ENCODE peak calls at places on chromosomes 3 and 15, in six cellular contexts. Z is A549, M is NB4, O is K562, E is HepG2, I is GM12878. H is an unnamed sample.

GRCh38 chr3:14688525-14688924 is 13.6 kb downstream of the C3orf20 start:
- DNase-seq in M (no peak), O (no peak), Z (no peak), I (peak; percentile 60), E (no peak), H (no peak)

GRCh38 chr3:66253790-66254620 is 33.2 kb downstream of the SLC25A26 start:
- DNase-seq in O (peak; percentile 6), Z (peak; percentile 42), I (no peak), E (peak; percentile 23), M (peak; percentile 40), H (peak; percentile 65)

GRCh38 chr15:59170295-59170881 is 36.3 kb upstream of the LDHAL6B start:
- DNase-seq in M (no peak), I (no peak), E (peak; percentile 16), O (no peak), Z (peak; percentile 32), H (peak; percentile 63)

GRCh38 chr15:62495670-62496328 is 330.7 kb upstream of the C2CD4B start:
- DNase-seq in Z (no peak), E (no peak), O (no peak), M (no peak), I (no peak), H (no peak)

GRCh38 chr3:8239718-8240698 is 261.6 kb upstream of the LMCD1 start:
- DNase-seq in E (peak; percentile 27), I (no peak), O (peak; percentile 44), M (peak; percentile 53), Z (peak; percentile 66), H (peak; percentile 62)

GRCh38 chr15:47872869-47873301 is 155.6 kb downstream of the SEMA6D start:
- DNase-seq in O (no peak), I (no peak), Z (no peak), M (no peak), E (no peak), H (no peak)

GRCh38 chr15:71559098-71559497 is 251.3 kb upstream of the NR2E3 start:
- DNase-seq in I (no peak), E (no peak), O (no peak), Z (no peak), M (no peak), H (no peak)

GRCh38 chr3:157131861-157132260 is 28.1 kb downstream of the CCNL1 start:
- DNase-seq in O (no peak), Z (no peak), E (no peak), I (no peak), M (no peak), H (peak; percentile 11)

GRCh38 chr3:20041197-20041780 is 1.0 kb downstream of the KAT2B start:
- DNase-seq in O (peak; percentile 85), Z (peak; percentile 51), I (no peak), E (peak; percentile 61), M (peak; percentile 81), H (peak; percentile 70)

GRCh38 chr3:156518726-156519125 is 36.2 kb downstream of the SSR3 start:
- DNase-seq in M (no peak), O (no peak), E (no peak), I (no peak), Z (no peak), H (no peak)

GRCh38 chr15:95590533-95591044 is 739.9 kb upstream of the NR2F2 start:
- DNase-seq in O (no peak), I (no peak), E (no peak), M (no peak), Z (no peak), H (peak; percentile 50)

GRCh38 chr3:147945968-147946519 is 536.9 kb downstream of the ZIC1 start:
- DNase-seq in O (no peak), Z (peak; percentile 67), E (peak; percentile 24), I (peak; percentile 17), M (peak; percentile 13), H (peak; percentile 68)

GRCh38 chr15:74530771-74531143 is 10.3 kb upstream of the ARID3B start:
- DNase-seq in E (no peak), O (no peak), I (no peak), Z (no peak), M (no peak), H (no peak)

GRCh38 chr3:13483988-13484695 is 4.0 kb downstream of the HDAC11 start:
- DNase-seq in I (no peak), Z (no peak), E (no peak), M (no peak), O (no peak), H (no peak)

GRCh38 chr3:42092006-42092405 is 849 bp downstream of the TRAK1 start:
- DNase-seq in E (no peak), O (no peak), Z (no peak), M (no peak), I (no peak), H (no peak)

GRCh38 chr15:98503970-98504369 is 144.4 kb upstream of the IGF1R start:
- DNase-seq in I (no peak), M (peak; percentile 71), O (no peak), Z (no peak), E (no peak), H (no peak)

GRCh38 chr3:100833483-100833882 is 124.2 kb downstream of the TFG start:
- DNase-seq in E (peak; percentile 78), I (no peak), Z (no peak), O (no peak), M (no peak), H (no peak)

GRCh38 chr15:50854594-50855490 is 53.6 kb upstream of the AP4E1 start:
- DNase-seq in M (peak; percentile 55), O (no peak), I (peak; percentile 57), E (peak; percentile 18), Z (peak; percentile 27), H (no peak)

GRCh38 chr15:67067930-67068542 is 2.6 kb downstream of the SMAD3 start:
- DNase-seq in E (no peak), O (peak; percentile 45), Z (no peak), I (no peak), M (no peak), H (peak; percentile 47)

GRCh38 chr3:143535994-143536784 is 312.1 kb downstream of the SLC9A9 start:
- DNase-seq in M (no peak), E (no peak), I (peak; percentile 43), Z (no peak), O (no peak), H (no peak)

GRCh38 chr3:93867425-93867824 is 106.3 kb downstream of the PROS1 start:
- DNase-seq in I (no peak), E (no peak), O (peak; percentile 8), Z (no peak), M (peak; percentile 6), H (no peak)

GRCh38 chr3:128709506-128710210 is 16.3 kb upstream of the RAB7A start:
- DNase-seq in E (no peak), I (no peak), Z (no peak), M (no peak), O (no peak), H (no peak)

GRCh38 chr15:25798207-25798931 is 64.8 kb downstream of the ATP10A start:
- DNase-seq in Z (no peak), O (no peak), E (no peak), M (no peak), I (no peak), H (no peak)

GRCh38 chr15:51076898-51077564 is 17.7 kb downstream of the TNFAIP8L3 start:
- DNase-seq in E (no peak), Z (no peak), I (peak; percentile 40), M (peak; percentile 98), O (no peak), H (no peak)

GRCh38 chr3:156762631-156763185 is 63.4 kb upstream of the LEKR1 start:
- DNase-seq in I (no peak), E (no peak), M (no peak), Z (no peak), O (no peak), H (no peak)

GRCh38 chr15:63157891-63158431 is 684 bp upstream of the RPS27L start:
- DNase-seq in I (no peak), O (peak; percentile 69), M (peak; percentile 69), Z (peak; percentile 86), E (peak; percentile 70), H (peak; percentile 70)

DNA sequence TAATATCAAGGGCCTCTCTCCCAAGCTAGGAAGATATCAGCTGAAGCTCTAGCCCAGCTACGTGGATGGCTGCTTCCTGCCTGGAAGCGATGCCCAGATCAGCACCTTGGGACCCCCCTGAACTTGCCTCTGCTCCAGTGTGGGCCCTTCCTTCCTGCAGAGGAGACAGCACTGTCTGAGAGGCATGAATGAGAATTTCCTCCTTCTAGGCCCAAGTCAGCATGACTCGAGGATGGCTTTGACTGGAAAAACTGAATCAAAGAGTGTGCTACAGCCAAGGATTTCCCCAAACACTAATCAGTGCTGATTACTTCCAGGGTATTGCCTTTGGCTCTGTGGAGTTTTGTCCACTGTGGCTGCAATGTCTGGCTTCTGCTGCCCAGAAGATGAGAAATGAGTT is 36.4 kb downstream of the FLNB start:
- DNase-seq in E (no peak), Z (no peak), M (no peak), O (no peak), I (no peak), H (peak; percentile 65)
- TF ChIP-seq MYC in E (no peak), Z (no peak), M (no peak), O (no peak), I (no peak), H (no peak)

DNA sequence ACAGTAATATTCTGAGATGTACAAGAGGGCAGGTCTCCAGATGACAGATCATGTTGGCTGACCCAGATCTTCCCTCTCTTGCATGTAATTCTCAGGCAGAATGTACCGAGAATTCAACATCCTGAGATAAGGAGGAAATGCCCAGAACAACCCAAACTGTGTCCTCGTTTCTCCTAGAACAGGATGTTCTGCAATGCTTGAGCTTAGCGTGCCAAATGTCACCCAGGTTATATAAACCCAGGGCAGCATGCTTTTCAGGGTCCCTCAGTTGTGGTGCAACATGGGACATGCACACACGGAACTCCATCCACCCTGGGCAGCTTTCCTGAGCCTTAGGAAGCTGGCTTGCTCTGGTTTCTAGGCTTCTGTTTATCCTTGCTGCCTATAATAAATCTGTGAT is 102.1 kb upstream of the CMC1 start:
- DNase-seq in I (no peak), Z (no peak), E (no peak), M (no peak), O (no peak), H (no peak)
- H3K4me3 ChIP-seq in I (no peak overlapping the region), Z (no peak overlapping the region), E (no peak overlapping the region), M (no peak overlapping the region), O (no peak overlapping the region), H (no peak overlapping the region)

DNA sequence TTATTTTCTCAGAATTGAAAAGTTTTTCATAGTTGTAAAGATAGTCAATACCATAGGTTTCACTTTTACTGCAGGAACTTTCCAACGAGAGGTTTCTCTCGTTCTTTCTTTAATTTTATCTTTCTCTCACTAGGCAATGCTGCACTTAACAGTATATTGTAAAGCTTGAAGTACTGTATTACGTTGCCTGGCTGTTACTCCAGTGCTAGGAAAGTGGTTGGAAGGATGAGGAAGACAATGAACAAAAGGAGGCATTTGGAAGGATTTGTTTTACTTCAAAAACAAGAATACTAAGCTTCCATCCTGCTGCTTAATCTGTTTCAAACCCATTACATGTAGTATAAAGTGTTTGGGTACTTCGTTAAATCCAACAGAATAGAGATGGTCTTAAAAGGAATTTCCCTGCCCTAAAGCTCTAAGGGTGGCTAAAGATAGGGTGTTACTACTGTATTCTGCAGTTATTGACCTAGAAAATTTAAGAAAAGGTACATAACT is 636 bp upstream of the IFT57 start:
- DNase-seq in E (no peak), I (no peak), O (no peak), M (no peak), Z (no peak), H (no peak)
- TF ChIP-seq MYC in E (no peak), I (no peak), O (no peak), M (no peak), Z (no peak), H (no peak)

DNA sequence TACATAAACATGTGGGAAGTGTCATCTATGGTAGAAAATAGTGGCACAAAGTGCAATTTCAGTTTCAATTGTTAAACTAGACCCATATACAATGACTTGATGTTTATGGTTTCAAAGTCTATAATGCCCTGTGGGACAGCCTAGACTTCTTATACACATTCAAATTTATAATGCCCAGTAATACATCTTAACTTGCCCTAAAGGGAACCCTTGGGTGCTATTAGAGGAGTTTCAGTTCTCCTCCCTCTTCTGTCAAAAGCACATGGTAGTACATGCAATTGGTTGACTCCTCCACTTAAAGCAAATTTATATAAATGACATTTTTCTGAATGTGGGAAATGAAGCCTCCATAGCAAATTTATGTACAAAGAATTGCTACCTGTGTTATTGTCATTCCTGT is 30.2 kb upstream of the OR5K4 start:
- DNase-seq in I (no peak), O (no peak), E (no peak), Z (no peak), M (no peak), H (no peak)
- H3K4me3 ChIP-seq in I (no peak overlapping the region), O (no peak overlapping the region), E (no peak overlapping the region), Z (no peak overlapping the region), M (no peak overlapping the region), H (no peak overlapping the region)